ENCODE peak calls at places on chromosomes 2 and 18, in seven cellular contexts. F, X, Y, U, P, R and A are unnamed samples.

GRCh38 chr18:79723628-79724027 is 44.0 kb downstream of the CTDP1 start:
- DNase-seq in F (no peak), X (no peak), Y (no peak), U (no peak), P (no peak), R (no peak), A (no peak)

GRCh38 chr2:38709515-38710194 is 41.5 kb downstream of the SRSF7 start:
- DNase-seq in F (no peak), X (no peak), Y (peak; percentile 12), U (no peak), P (no peak), R (no peak), A (no peak)

GRCh38 chr2:12006841-12007240 is 260.4 kb downstream of the LPIN1 start:
- DNase-seq in F (no peak), X (no peak), Y (no peak), U (no peak), P (no peak), R (peak; percentile 50), A (no peak)

GRCh38 chr2:96882230-96882629 is 12.3 kb upstream of the SEMA4C start:
- DNase-seq in F (no peak), X (no peak), Y (no peak), U (no peak), P (no peak), R (no peak), A (no peak)

GRCh38 chr2:23554054-23554697 is 169.2 kb downstream of the KLHL29 start:
- DNase-seq in F (peak; percentile 86), X (peak; percentile 71), Y (peak; percentile 90), U (peak; percentile 47), P (peak; percentile 59), R (no peak), A (peak; percentile 67)

GRCh38 chr2:240781471-240782220 is 38.4 kb downstream of the KIF1A start:
- DNase-seq in F (peak; percentile 56), X (no peak), Y (no peak), U (peak; percentile 8), P (no peak), R (no peak), A (peak; percentile 2)

GRCh38 chr2:43000242-43001054 is 208.1 kb upstream of the HAAO start:
- DNase-seq in F (no peak), X (peak; percentile 8), Y (peak; percentile 48), U (no peak), P (no peak), R (no peak), A (no peak)

GRCh38 chr2:149611100-149611820 is 23.7 kb upstream of the MMADHC start:
- DNase-seq in F (no peak), X (no peak), Y (no peak), U (no peak), P (no peak), R (no peak), A (no peak)

GRCh38 chr2:62329797-62330196 is 133.9 kb downstream of the B3GNT2 start:
- DNase-seq in F (no peak), X (no peak), Y (no peak), U (no peak), P (no peak), R (no peak), A (no peak)

GRCh38 chr2:54635554-54636152 is 87.8 kb upstream of the EML6 start:
- DNase-seq in F (no peak), X (no peak), Y (no peak), U (no peak), P (no peak), R (peak; percentile 46), A (no peak)

DNA sequence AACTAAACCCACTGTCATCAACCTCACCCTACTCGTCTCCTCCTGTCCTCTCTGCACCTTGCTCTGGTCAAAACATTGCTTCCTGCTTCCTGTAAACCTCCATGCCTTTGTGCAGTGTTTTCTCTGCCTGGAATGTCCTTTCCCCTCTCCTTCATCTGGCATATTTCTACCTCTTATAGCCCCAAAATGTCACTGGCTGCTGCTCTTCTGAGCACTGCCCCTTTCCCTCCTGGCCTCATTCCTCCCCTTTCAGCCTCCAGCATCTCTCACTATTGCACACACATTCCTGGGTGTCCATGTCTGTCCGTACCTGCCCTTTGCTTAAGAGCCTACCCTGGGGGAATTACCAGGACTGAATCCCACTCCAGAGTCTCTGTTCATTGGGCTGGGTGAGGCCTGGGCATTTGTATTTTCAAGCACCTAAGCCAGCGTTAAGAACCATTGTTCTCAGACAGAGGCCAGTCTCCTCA is 84.9 kb downstream of the MOGAT1 start:
- DNase-seq in F (no peak), X (no peak), Y (no peak), U (no peak), P (no peak), R (no peak), A (no peak)
- H3K27ac ChIP-seq in F (no peak overlapping the region), X (no peak overlapping the region), Y (no peak overlapping the region), U (no peak overlapping the region), P (no peak overlapping the region), R (no peak overlapping the region), A (no peak overlapping the region)

DNA sequence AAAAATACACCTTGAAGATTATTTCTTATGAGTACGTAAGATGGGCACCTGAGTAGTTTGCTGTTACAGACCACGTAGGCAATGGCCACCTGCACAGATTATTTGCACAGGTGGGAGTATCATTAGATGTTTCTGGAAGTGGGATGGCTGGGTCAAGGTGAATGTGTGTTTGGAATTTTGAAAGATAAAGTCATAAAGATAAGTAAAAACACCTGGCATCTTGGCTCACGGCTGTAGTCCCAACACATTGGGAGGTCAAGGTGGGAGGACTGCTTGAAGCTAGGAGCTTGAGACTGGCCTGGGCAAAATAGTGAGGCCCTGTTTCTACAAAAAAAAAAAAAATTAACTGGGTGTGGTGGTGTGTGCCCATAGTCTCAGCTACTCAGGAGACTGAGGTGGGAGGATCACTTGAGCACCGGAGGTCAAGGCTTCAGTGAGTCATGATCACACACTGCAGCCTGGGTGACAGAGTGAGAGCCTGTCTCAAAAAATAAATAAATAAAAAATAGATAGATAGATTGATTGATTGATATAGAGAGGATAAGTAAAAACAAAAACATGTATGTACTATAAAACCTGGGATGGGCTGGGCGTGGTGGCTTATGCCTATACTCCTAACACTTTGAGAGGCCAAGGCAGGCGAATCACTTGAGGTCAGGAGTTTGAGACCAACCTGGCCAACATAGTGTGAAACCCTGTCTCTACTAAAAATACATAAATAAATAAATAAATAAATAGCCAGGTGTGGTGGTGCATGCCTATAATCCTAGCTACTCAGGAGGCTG is 30.4 kb downstream of the ODC1 start:
- DNase-seq in F (no peak), X (no peak), Y (no peak), U (no peak), P (no peak), R (no peak), A (no peak)
- H3K4me1 ChIP-seq in F (no peaks in the 10 kb centered on the region), X (no peaks in the 10 kb centered on the region), Y (peaks cover 16% of the 10 kb centered on the region), U (peaks cover 16% of the 10 kb centered on the region), P (peaks cover 22% of the 10 kb centered on the region), R (peaks cover 4% of the 10 kb centered on the region), A (no peaks in the 10 kb centered on the region)

GRCh38 chr18:13584826-13585225 is 141.5 kb downstream of the FAM210A start:
- DNase-seq in F (no peak), X (no peak), Y (no peak), U (no peak), P (no peak), R (no peak), A (no peak)
- H3K27ac ChIP-seq in F (no peak overlapping the region), X (no peak overlapping the region), Y (no peak overlapping the region), U (no peak overlapping the region), P (peak overlapping the region; percentile 59), R (no peak overlapping the region), A (no peak overlapping the region)

GRCh38 chr18:74803769-74804168 is 206.1 kb downstream of the ZNF407 start:
- DNase-seq in F (no peak), X (no peak), Y (no peak), U (no peak), P (no peak), R (no peak), A (no peak)
- H3K4me1 ChIP-seq in F (no peaks in the 10 kb centered on the region), X (no peaks in the 10 kb centered on the region), Y (peaks cover 12% of the 10 kb centered on the region), U (peaks cover 1% of the 10 kb centered on the region), P (peaks cover 34% of the 10 kb centered on the region), R (peaks cover 9% of the 10 kb centered on the region), A (peaks cover 3% of the 10 kb centered on the region)

DNA sequence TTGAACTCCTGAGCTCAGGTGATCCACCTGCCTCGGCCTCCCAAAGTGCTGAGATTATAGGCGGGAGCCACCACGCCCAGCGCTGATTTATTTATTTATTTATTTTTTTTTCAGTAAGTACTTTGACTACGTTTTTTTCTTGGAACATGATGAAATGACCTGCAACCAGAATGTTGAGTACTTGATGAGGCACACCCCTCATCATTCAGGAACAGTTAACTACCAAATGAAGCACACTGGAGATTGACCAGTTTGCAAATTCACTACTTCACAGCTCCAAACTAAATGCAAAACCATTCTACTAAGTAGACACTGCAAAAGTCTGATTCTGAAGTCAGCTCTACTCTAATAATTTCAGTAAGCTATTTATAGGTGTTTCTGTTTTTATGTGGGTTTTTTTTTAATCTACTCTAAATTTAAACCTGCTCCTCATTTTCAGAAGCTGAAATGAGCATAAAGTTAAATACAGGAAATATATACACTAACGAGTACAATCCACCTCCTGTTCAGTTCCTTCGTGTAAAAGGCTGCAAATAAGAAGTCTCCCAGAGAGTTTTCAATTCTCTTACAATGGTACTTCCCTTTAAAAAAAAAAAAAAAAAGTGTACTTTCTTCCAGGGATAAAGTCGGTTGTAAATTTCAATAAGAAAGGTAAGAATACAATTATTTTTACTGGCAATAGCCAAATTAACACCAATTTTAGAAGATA is 1.4 kb downstream of the GFPT1 start:
- DNase-seq in F (no peak), X (no peak), Y (no peak), U (no peak), P (no peak), R (peak; percentile 35), A (no peak)
- H3K27ac ChIP-seq in F (no peak overlapping the region), X (peak overlapping the region; percentile 88), Y (peak overlapping the region; percentile 95), U (no peak overlapping the region), P (peak overlapping the region; percentile 84), R (no peak overlapping the region), A (no peak overlapping the region)

GRCh38 chr2:192555740-192556139 is 361.0 kb upstream of the TMEFF2 start:
- DNase-seq in F (no peak), X (no peak), Y (no peak), U (no peak), P (no peak), R (no peak), A (no peak)
- H3K4me1 ChIP-seq in F (no peaks in the 10 kb centered on the region), X (no peaks in the 10 kb centered on the region), Y (no peaks in the 10 kb centered on the region), U (no peaks in the 10 kb centered on the region), P (no peaks in the 10 kb centered on the region), R (no peaks in the 10 kb centered on the region), A (no peaks in the 10 kb centered on the region)

DNA sequence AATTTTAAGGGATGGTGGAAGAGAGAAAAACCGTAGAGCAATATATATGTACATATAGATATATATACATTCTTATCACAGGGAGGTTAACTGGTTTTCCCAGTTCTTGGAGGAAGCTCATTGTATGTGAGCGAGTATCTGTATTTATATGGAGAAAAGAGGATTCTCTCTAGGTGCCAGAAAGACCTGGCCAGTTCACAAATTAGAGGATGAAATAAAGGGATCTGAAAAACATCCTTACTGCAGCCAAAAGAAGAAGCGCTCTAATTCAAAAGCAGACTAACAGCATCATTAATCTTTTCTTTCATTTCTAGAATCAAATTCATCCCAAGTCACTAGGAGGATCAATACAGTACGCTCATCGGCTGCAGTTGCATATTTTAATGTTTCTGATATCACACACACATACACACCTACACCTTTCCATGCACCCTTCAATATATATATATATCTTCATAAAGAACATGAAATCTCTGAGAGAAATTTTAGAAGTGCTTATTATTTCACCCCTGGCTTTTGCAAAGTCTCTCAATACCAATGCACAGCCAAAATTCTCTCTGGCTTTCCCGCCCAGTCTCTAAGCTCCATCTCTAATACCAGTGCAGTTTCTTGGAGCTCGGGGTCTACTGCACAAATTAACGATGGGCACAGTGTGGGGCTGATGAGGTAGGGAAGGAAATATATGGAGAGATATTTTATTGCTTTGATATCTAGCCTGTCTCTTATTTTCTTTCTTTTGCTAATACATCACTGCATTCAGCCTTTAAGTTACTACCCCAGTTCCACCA is 734 bp downstream of the NRXN1 start:
- DNase-seq in F (no peak), X (no peak), Y (no peak), U (no peak), P (no peak), R (no peak), A (no peak)
- H3K27ac ChIP-seq in F (no peak overlapping the region), X (no peak overlapping the region), Y (no peak overlapping the region), U (no peak overlapping the region), P (no peak overlapping the region), R (no peak overlapping the region), A (no peak overlapping the region)